ENCODE peak calls at places on chromosomes 3 and 15, in five cellular contexts. M is cardiac muscle cell; O is GM12865; G is cardiac fibroblast; D is CD8-positive, alpha-beta T cell. E is an unnamed sample.

GRCh38 chr3:167861649-167862048 is 126.1 kb downstream of the SERPINI1 start:
- DNase-seq in M (no peak), O (no peak), D (no peak), G (peak), E (peak)

GRCh38 chr15:26670116-26670515 is 102.8 kb downstream of the GABRB3 start:
- DNase-seq in M (no peak), G (no peak), O (no peak), D (no peak), E (no peak)

GRCh38 chr3:18030371-18030870 is 288.0 kb upstream of the TBC1D5 start:
- DNase-seq in M (no peak), G (no peak), O (no peak), D (no peak), E (no peak)

GRCh38 chr3:112497897-112498548 is 1.2 kb downstream of the BTLA start:
- DNase-seq in M (no peak), D (no peak), O (peak), G (no peak), E (no peak)

GRCh38 chr15:52331490-52332240 is 36.1 kb upstream of the MYO5C start:
- DNase-seq in O (peak), D (peak), G (peak), M (peak), E (peak)

GRCh38 chr15:31312220-31312619 is 14.4 kb upstream of the KLF13 start:
- DNase-seq in G (no peak), O (no peak), M (no peak), D (no peak), E (no peak)

GRCh38 chr15:92306662-92307061 is 87.0 kb upstream of the ST8SIA2 start:
- DNase-seq in D (no peak), M (peak), G (no peak), O (peak), E (peak)

GRCh38 chr3:13874891-13875290 is 5.0 kb downstream of the WNT7A start:
- DNase-seq in D (no peak), M (no peak), G (no peak), O (no peak), E (no peak)

GRCh38 chr15:65334586-65335231 is 30.2 kb downstream of the RNU5B-1 start:
- DNase-seq in G (no peak), O (no peak), M (no peak), D (no peak), E (no peak)

GRCh38 chr15:75809986-75810750 is 33.1 kb upstream of the UBE2Q2 start:
- DNase-seq in D (no peak), G (peak), M (peak), O (peak), E (peak)

GRCh38 chr3:186362988-186363387 is 954 bp upstream of the DGKG start:
- DNase-seq in M (no peak), D (no peak), O (no peak), G (no peak), E (no peak)

GRCh38 chr15:51724199-51724598 is 13.3 kb downstream of the LYSMD2 start:
- DNase-seq in M (no peak), O (no peak), G (no peak), D (no peak), E (no peak)

GRCh38 chr3:4376499-4376898 is 73.3 kb downstream of the SETMAR start:
- DNase-seq in M (no peak), O (no peak), G (peak), D (no peak), E (peak)

GRCh38 chr3:9041626-9042025 is 78.4 kb upstream of the RAD18 start:
- DNase-seq in O (no peak), D (no peak), M (no peak), G (no peak), E (no peak)

GRCh38 chr3:70550723-70551319 is 238.4 kb upstream of the MDFIC2 start:
- DNase-seq in O (peak), D (peak), M (peak), G (peak), E (peak)

GRCh38 chr15:60634815-60635214 is 155.9 kb upstream of the ICE2 start:
- DNase-seq in D (no peak), M (no peak), O (peak), G (no peak), E (no peak)

GRCh38 chr15:57079907-57080750 is 161.7 kb downstream of the TCF12 start:
- DNase-seq in M (no peak), G (no peak), O (peak), D (no peak), E (no peak)

GRCh38 chr3:6281662-6282061 is 579.3 kb upstream of the GRM7 start:
- DNase-seq in D (no peak), M (no peak), G (no peak), O (peak), E (no peak)

GRCh38 chr3:31137718-31138465 is 243.4 kb upstream of the GADL1 start:
- DNase-seq in G (no peak), O (no peak), M (no peak), D (no peak), E (no peak)

GRCh38 chr3:173890091-173890490 is 492.5 kb downstream of the NLGN1 start:
- DNase-seq in M (no peak), G (no peak), O (no peak), D (no peak), E (no peak)

GRCh38 chr15:71149645-71150557 is 34.6 kb downstream of the THSD4 start:
- DNase-seq in O (no peak), D (no peak), G (no peak), M (peak), E (no peak)

GRCh38 chr15:42494998-42495360 is 455 bp upstream of the SNAP23 start:
- DNase-seq in M (peak), G (peak), D (no peak), O (no peak), E (peak)

GRCh38 chr15:42203891-42204290 is 4.2 kb downstream of the VPS39 start:
- DNase-seq in D (no peak), O (no peak), M (peak), G (peak), E (no peak)

GRCh38 chr3:60240558-60240957 is 1010.7 kb downstream of the FHIT start:
- DNase-seq in O (no peak), G (no peak), D (no peak), M (no peak), E (no peak)

GRCh38 chr15:62417444-62417843 is 252.4 kb upstream of the C2CD4B start:
- DNase-seq in D (no peak), O (no peak), G (peak), M (no peak), E (no peak)

GRCh38 chr3:177948716-177949422 is 587.4 kb upstream of the KCNMB2 start:
- DNase-seq in M (no peak), O (peak), G (no peak), D (no peak), E (no peak)

GRCh38 chr3:61685755-61686154 is 124.4 kb downstream of the PTPRG start:
- DNase-seq in D (no peak), O (no peak), G (no peak), M (no peak), E (peak)

GRCh38 chr15:83850846-83851245 is 196.9 kb downstream of the ADAMTSL3 start:
- DNase-seq in D (no peak), M (no peak), G (no peak), O (no peak), E (peak)

GRCh38 chr3:112247900-112248299 is 46.1 kb downstream of the SLC9C1 start:
- DNase-seq in D (no peak), O (peak), G (no peak), M (no peak), E (no peak)

GRCh38 chr15:100651253-100651652 is 48.9 kb downstream of the ASB7 start:
- DNase-seq in M (peak), D (no peak), G (peak), O (no peak), E (no peak)

GRCh38 chr15:69298697-69299441 is at the start of gene PAQR5:
- DNase-seq in G (no peak), D (no peak), O (no peak), M (peak), E (peak)

GRCh38 chr15:29759596-29759995 is 62.7 kb downstream of the TJP1 start:
- DNase-seq in O (no peak), G (no peak), D (no peak), M (no peak), E (no peak)

GRCh38 chr3:188772886-188773285 is 398.9 kb upstream of the TPRG1 start:
- DNase-seq in D (no peak), M (peak), G (peak), O (no peak), E (no peak)

GRCh38 chr3:142976621-142977398 is 13.3 kb upstream of the PAQR9 start:
- DNase-seq in O (no peak), M (peak), G (peak), D (no peak), E (peak)

GRCh38 chr3:11185564-11186317 is 31.4 kb downstream of the HRH1 start:
- DNase-seq in O (no peak), G (peak), D (no peak), M (peak), E (peak)

GRCh38 chr3:53502737-53503136 is 8.3 kb downstream of the CACNA1D start:
- DNase-seq in M (no peak), G (no peak), D (no peak), O (no peak), E (no peak)

GRCh38 chr15:33160581-33161165 is 33.8 kb downstream of the FMN1 start:
- DNase-seq in O (no peak), M (no peak), D (no peak), G (no peak), E (no peak)

DNA sequence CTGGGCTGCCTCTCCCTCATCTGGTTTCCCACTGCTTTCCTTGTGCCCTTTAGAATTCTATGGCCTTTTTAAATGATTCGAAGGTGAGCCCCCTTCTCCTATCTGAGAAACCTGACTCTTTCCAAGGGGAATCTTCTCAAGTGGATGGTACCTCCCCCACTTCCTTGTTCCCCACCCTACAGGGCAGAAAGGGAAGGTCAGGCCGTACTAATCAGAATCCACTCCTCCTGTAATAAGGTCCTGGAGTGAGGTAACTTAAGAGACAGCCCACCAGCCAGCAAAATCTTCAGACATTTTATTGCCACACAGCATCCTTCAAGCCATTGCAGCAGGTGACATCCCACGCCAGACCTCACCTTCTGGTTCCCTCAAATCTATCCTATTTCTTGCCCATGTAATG is 84.5 kb downstream of the MINAR1 start:
- DNase-seq in M (no peak), D (no peak), G (no peak), O (no peak), E (no peak)
- TF ChIP-seq CTCF in M (no peak), D (no peak), G (no peak), O (no peak), E (no peak)

GRCh38 chr3:160225181-160226025 is at the start of gene C3orf80:
- DNase-seq in M (peak), D (peak), O (peak), G (peak), E (peak)
- TF ChIP-seq CTCF in M (no peak), D (no peak), O (peak), G (no peak), E (no peak)

DNA sequence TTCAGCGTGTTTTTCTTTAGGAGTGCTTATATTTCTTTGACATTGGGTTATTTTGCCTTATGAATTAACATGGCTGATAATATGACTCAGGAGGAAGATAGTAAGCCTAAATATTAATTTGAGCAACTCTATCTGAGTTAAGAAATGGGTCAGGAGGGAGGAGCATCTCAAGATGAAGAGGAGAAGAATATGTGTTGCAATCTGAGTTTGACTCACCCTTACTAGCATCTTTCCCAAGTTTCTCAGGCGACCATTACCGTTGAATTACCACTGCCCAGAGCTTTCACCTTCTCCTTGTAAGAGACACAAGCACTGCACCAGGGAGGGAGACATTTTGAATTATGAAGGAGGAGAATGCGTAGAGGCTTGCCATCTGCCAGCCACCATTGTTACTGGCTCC is 138.3 kb upstream of the MYRIP start:
- DNase-seq in M (peak), D (no peak), G (peak), O (no peak), E (peak)
- TF ChIP-seq CTCF in M (no peak), D (no peak), G (no peak), O (no peak), E (no peak)

DNA sequence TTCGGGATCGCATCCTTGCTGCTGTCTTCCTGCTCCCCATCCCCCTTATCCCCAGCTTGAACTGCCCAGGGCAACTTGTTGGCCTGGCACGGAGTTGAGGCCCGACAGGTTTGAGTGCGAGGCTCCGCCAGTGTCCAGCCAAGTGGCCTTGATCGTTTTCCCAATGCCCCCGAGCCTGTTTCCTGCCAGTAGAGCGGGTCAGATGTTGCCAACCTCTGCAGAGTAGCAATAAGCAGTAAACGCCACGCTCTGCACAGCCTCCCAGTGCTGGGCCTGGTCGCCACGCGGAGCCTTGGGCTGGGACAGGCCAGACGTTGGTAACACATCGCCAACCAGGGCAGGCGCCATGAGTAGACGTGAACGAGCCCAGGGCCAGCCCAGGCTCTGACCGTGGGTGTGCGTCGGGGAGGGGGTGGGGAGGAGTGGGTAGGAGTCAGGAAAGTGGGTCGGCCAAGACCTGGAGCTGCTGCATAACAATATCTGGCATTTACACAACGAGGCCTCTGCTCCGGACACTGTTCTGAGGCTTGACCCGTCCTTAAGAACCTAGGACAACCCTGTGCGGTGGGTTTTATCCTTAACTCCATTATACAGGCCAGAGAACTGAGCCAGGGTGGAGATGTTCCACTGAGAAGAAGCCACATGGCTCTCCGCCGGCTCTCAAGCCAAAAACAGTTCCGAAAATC is 444 bp upstream of the ABHD14A start:
- DNase-seq in G (no peak), D (no peak), O (peak), M (peak), E (no peak)
- TF ChIP-seq CTCF in G (no peak), D (no peak), O (no peak), M (no peak), E (no peak)

GRCh38 chr3:154829979-154830378 is 250.1 kb upstream of the MME start:
- DNase-seq in G (no peak), D (no peak), M (no peak), O (no peak), E (no peak)

GRCh38 chr3:154835638-154836037 is 244.5 kb upstream of the MME start:
- DNase-seq in D (no peak), G (no peak), M (no peak), O (no peak), E (no peak)
- TF ChIP-seq CTCF in D (no peak), G (no peak), M (no peak), O (no peak), E (no peak)

GRCh38 chr3:175121225-175121624 is 262.1 kb downstream of the NAALADL2 start:
- DNase-seq in D (no peak), M (no peak), O (no peak), G (no peak), E (peak)
- TF ChIP-seq CTCF in D (no peak), M (peak), O (peak), G (peak), E (peak)

GRCh38 chr3:196127308-196128040 is 45.6 kb upstream of the TFRC start:
- DNase-seq in M (peak), G (no peak), O (peak), D (peak), E (no peak)
- TF ChIP-seq CTCF in M (no peak), G (no peak), O (no peak), D (no peak), E (no peak)

GRCh38 chr15:66706225-66706732 is 4.2 kb downstream of the SMAD6 start:
- DNase-seq in O (no peak), M (peak), G (no peak), D (no peak), E (no peak)
- TF ChIP-seq CTCF in O (peak), M (peak), G (peak), D (no peak), E (peak)

GRCh38 chr3:66836363-66837152 is 161.5 kb upstream of the KBTBD8 start:
- DNase-seq in O (no peak), D (no peak), M (no peak), G (peak), E (no peak)
- TF ChIP-seq CTCF in O (no peak), D (no peak), M (no peak), G (no peak), E (no peak)